ENCODE peak calls at places on chromosomes 2 and 18, in four cellular contexts. X is endodermal cell, E is T-cell, R is MCF 10A. H is an unnamed sample.

GRCh38 chr2:88177556-88177955 is 7.4 kb downstream of the THNSL2 start:
- DNase-seq in X (no peak), E (no peak), R (no peak), H (no peak)

GRCh38 chr2:48566582-48566981 is 36.6 kb downstream of the STON1 start:
- DNase-seq in X (peak), E (no peak), R (no peak), H (peak)

GRCh38 chr2:30301551-30301950 is 70.2 kb downstream of the LBH start:
- DNase-seq in X (peak), E (no peak), R (no peak), H (peak)

GRCh38 chr18:9743200-9744016 is 35.3 kb downstream of the RAB31 start:
- DNase-seq in X (peak), E (no peak), R (peak), H (peak)

GRCh38 chr2:61980758-61981157 is 75.3 kb downstream of the COMMD1 start:
- DNase-seq in X (no peak), E (no peak), R (no peak), H (no peak)

GRCh38 chr18:36187138-36187825 is at the start of gene MOCOS:
- DNase-seq in X (peak), E (no peak), R (peak), H (peak)

GRCh38 chr2:150467641-150467963 is 19.9 kb downstream of the RND3 start:
- DNase-seq in X (no peak), E (no peak), R (no peak), H (no peak)

GRCh38 chr2:105974800-105975199 is 219.3 kb downstream of the UXS1 start:
- DNase-seq in X (no peak), E (no peak), R (no peak), H (no peak)

GRCh38 chr2:63772061-63772460 is 69.6 kb upstream of the UGP2 start:
- DNase-seq in X (no peak), E (no peak), R (no peak), H (no peak)

GRCh38 chr2:173079141-173079540 is 3.5 kb downstream of the MAP3K20 start:
- DNase-seq in X (no peak), E (no peak), R (no peak), H (no peak)

GRCh38 chr2:150141241-150142001 is 346.0 kb downstream of the RND3 start:
- DNase-seq in X (no peak), E (no peak), R (peak), H (no peak)

GRCh38 chr18:58221060-58221725 is 177.2 kb downstream of the NEDD4L start:
- DNase-seq in X (peak), E (no peak), R (peak), H (peak)

GRCh38 chr2:64189586-64189985 is 45.4 kb upstream of the PELI1 start:
- DNase-seq in X (no peak), E (no peak), R (no peak), H (no peak)

GRCh38 chr2:144382848-144383247 is 137.1 kb downstream of the ZEB2 start:
- DNase-seq in X (no peak), E (peak), R (no peak), H (no peak)

GRCh38 chr18:75223687-75224347 is 13.2 kb downstream of the TSHZ1 start:
- DNase-seq in X (no peak), E (no peak), R (no peak), H (no peak)

GRCh38 chr2:69309336-69310048 is 77.5 kb downstream of the GFPT1 start:
- DNase-seq in X (peak), E (no peak), R (no peak), H (no peak)

GRCh38 chr2:10161961-10162441 is 39.5 kb downstream of the RRM2 start:
- DNase-seq in X (peak), E (no peak), R (peak), H (no peak)

GRCh38 chr2:162016080-162016479 is 57.9 kb downstream of the DPP4 start:
- DNase-seq in X (no peak), E (no peak), R (no peak), H (no peak)

GRCh38 chr2:105377871-105378270 is 21.0 kb downstream of the FHL2 start:
- DNase-seq in X (no peak), E (no peak), R (no peak), H (no peak)

GRCh38 chr18:22171839-22172582 is 2.6 kb downstream of the GATA6 start:
- DNase-seq in X (peak), E (no peak), R (no peak), H (no peak)

GRCh38 chr2:105734762-105735538 is 9.8 kb upstream of the NCK2 start:
- DNase-seq in X (no peak), E (no peak), R (peak), H (no peak)

GRCh38 chr18:26119246-26119645 is 14.4 kb upstream of the PSMA8 start:
- DNase-seq in X (no peak), E (no peak), R (no peak), H (no peak)

GRCh38 chr2:53568463-53568862 is 199.1 kb upstream of the CHAC2 start:
- DNase-seq in X (no peak), E (no peak), R (peak), H (no peak)

GRCh38 chr2:205868773-205869333 is 186.6 kb downstream of the NRP2 start:
- DNase-seq in X (no peak), E (no peak), R (peak), H (no peak)

GRCh38 chr18:58792086-58792485 is 72.6 kb upstream of the ZNF532 start:
- DNase-seq in X (no peak), E (no peak), R (no peak), H (no peak)

GRCh38 chr18:12691021-12691420 is 11.5 kb downstream of the CEP76 start:
- DNase-seq in X (no peak), E (no peak), R (no peak), H (no peak)

GRCh38 chr2:223947711-223948205 is 2.6 kb upstream of the WDFY1 start:
- DNase-seq in X (peak), E (no peak), R (no peak), H (peak)

GRCh38 chr2:189492451-189492850 is 51.2 kb downstream of the WDR75 start:
- DNase-seq in X (no peak), E (no peak), R (no peak), H (no peak)

GRCh38 chr2:233061007-233061590 is 957 bp downstream of the INPP5D start:
- DNase-seq in X (no peak), E (no peak), R (no peak), H (no peak)

GRCh38 chr18:64009305-64009704 is 39.4 kb downstream of the SERPINB8 start:
- DNase-seq in X (no peak), E (no peak), R (no peak), H (no peak)

H was measured in ELF-1.